ENCODE peak calls at places on chromosomes 1 and 21, in eight cellular contexts. G is choroid plexus epithelial cell, U is psoas muscle, O is GM12865, B is lower leg skin, R is GM13977, I is breast epithelium, A is ovary. C is an unnamed sample.

GRCh38 chr1:202852163-202852904 is 36.6 kb downstream of the RABIF start:
- DNase-seq in G (peak; percentile 84), U (no peak), I (no peak), A (no peak), B (no peak), R (peak; percentile 72), O (peak; percentile 51), C (no peak)

GRCh38 chr1:205505791-205506190 is 1.3 kb downstream of the CDK18 start:
- DNase-seq in U (peak; percentile 67), O (no peak), I (peak; percentile 72), G (no peak), R (no peak), A (peak; percentile 58), B (no peak), C (no peak)

GRCh38 chr21:39377444-39378050 is 28.7 kb upstream of the HMGN1 start:
- DNase-seq in A (no peak), O (no peak), U (no peak), R (no peak), G (no peak), B (no peak), I (no peak), C (no peak)

GRCh38 chr1:29383972-29384371 is 147.7 kb downstream of the PTPRU start:
- DNase-seq in U (no peak), I (no peak), R (no peak), B (no peak), O (no peak), A (no peak), G (peak; percentile 33), C (no peak)

GRCh38 chr21:39182484-39183271 is 573 bp downstream of the PSMG1 start:
- DNase-seq in G (peak; percentile 35), I (no peak), A (no peak), O (no peak), U (no peak), R (no peak), B (no peak), C (no peak)

GRCh38 chr1:244834596-244835275 is 722 bp upstream of the COX20 start:
- DNase-seq in B (peak; percentile 97), U (no peak), A (no peak), R (peak; percentile 92), I (peak; percentile 82), O (peak; percentile 98), G (peak; percentile 92), C (peak; percentile 55)

GRCh38 chr1:64664287-64664686 is 80.6 kb upstream of the RAVER2 start:
- DNase-seq in B (no peak), R (no peak), G (no peak), U (no peak), O (no peak), I (no peak), A (no peak), C (no peak)

GRCh38 chr1:214418380-214418779 is 133.0 kb downstream of the PTPN14 start:
- DNase-seq in U (no peak), I (no peak), G (no peak), B (no peak), A (no peak), O (no peak), R (no peak), C (no peak)

GRCh38 chr1:100760511-100760910 is 41.0 kb downstream of the VCAM1 start:
- DNase-seq in B (no peak), G (no peak), A (no peak), R (no peak), U (no peak), I (no peak), O (no peak), C (no peak)

GRCh38 chr1:43222876-43223275 is 46.9 kb upstream of the TMEM125 start:
- DNase-seq in R (no peak), U (no peak), O (no peak), A (no peak), G (no peak), B (no peak), I (no peak), C (no peak)

GRCh38 chr21:42672699-42673458 is 19.5 kb downstream of the PDE9A start:
- DNase-seq in A (no peak), G (peak; percentile 62), R (no peak), U (no peak), I (no peak), O (no peak), B (no peak), C (no peak)

GRCh38 chr1:56508523-56508983 is 70.8 kb downstream of the PLPP3 start:
- DNase-seq in R (no peak), B (peak; percentile 94), I (no peak), G (peak; percentile 67), U (peak; percentile 76), A (no peak), O (no peak), C (no peak)

GRCh38 chr1:98903261-98903660 is 101.4 kb downstream of the PLPPR5 start:
- DNase-seq in A (no peak), R (no peak), G (peak; percentile 92), U (no peak), I (no peak), B (no peak), O (no peak), C (no peak)

GRCh38 chr1:156748670-156749428 is 2.6 kb downstream of the HDGF start:
- DNase-seq in A (peak; percentile 72), O (peak; percentile 63), U (peak; percentile 84), G (peak; percentile 41), I (peak; percentile 48), R (no peak), B (peak; percentile 93), C (no peak)

DNA sequence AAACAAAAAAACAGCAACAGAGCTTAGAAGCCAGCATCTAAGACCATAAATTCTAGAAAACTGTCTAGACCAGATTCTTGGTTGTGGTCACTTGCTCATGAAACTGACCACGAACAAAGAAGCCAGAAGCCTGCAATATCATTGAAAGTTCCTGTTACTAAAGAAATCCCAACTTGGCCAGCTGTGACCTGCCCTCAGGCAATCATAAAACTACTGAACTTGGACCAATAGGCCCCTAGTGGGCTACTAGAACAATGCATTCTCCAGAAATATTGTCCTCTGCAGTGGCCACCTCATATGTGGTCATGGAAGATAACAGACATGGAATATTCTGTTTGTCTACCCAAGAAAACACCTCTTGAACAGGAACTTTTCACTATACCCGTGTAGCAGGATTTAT is 87.7 kb downstream of the SPATA17 start:
- DNase-seq in B (no peak), U (no peak), G (no peak), A (no peak), I (no peak), O (peak; percentile 6), R (no peak), C (no peak)
- TF ChIP-seq CTCF in B (no peak), U (no peak), G (peak; percentile 24), A (no peak), I (no peak), O (peak; percentile 5), R (no peak), C (no peak)

GRCh38 chr1:218473527-218473926 is 128.4 kb downstream of the TGFB2 start:
- DNase-seq in O (no peak), R (no peak), G (peak; percentile 90), A (no peak), U (no peak), I (no peak), B (no peak), C (no peak)

GRCh38 chr1:218476385-218476784 is 131.2 kb downstream of the TGFB2 start:
- DNase-seq in G (peak; percentile 96), A (no peak), R (no peak), O (no peak), I (no peak), U (no peak), B (no peak), C (no peak)

GRCh38 chr1:218475699-218476098 is 130.6 kb downstream of the TGFB2 start:
- DNase-seq in G (no peak), B (no peak), R (no peak), I (no peak), A (no peak), U (no peak), O (no peak), C (no peak)

GRCh38 chr1:218474089-218474488 is 129.0 kb downstream of the TGFB2 start:
- DNase-seq in A (no peak), O (no peak), U (no peak), G (no peak), R (no peak), I (no peak), B (no peak), C (no peak)

GRCh38 chr1:218475275-218475674 is 130.1 kb downstream of the TGFB2 start:
- DNase-seq in B (no peak), I (no peak), G (peak; percentile 73), A (no peak), O (no peak), R (no peak), U (no peak), C (no peak)
- TF ChIP-seq CTCF in B (no peak), I (no peak), G (no peak), A (no peak), O (no peak), R (no peak), U (no peak), C (no peak)

GRCh38 chr1:223708001-223708359 is 4.4 kb upstream of the CAPN2 start:
- DNase-seq in U (no peak), I (peak; percentile 47), A (no peak), G (no peak), R (no peak), B (no peak), O (no peak), C (no peak)
- TF ChIP-seq CTCF in U (no peak), I (peak; percentile 46), A (no peak), G (peak; percentile 26), R (no peak), B (no peak), O (no peak), C (no peak)

GRCh38 chr1:209354840-209355165 is 228.7 kb upstream of the CAMK1G start:
- DNase-seq in O (no peak), U (no peak), G (no peak), A (no peak), I (no peak), B (no peak), R (no peak), C (no peak)

GRCh38 chr1:209354111-209354839 is 229.2 kb upstream of the CAMK1G start:
- DNase-seq in G (peak; percentile 96), O (peak; percentile 80), R (peak; percentile 56), A (peak; percentile 36), U (peak; percentile 67), B (peak; percentile 88), I (peak; percentile 81), C (peak; percentile 56)

GRCh38 chr1:209353097-209353496 is 230.4 kb upstream of the CAMK1G start:
- DNase-seq in U (no peak), O (no peak), A (no peak), G (no peak), B (no peak), I (no peak), R (no peak), C (no peak)

GRCh38 chr1:209355415-209355814 is 228.1 kb upstream of the CAMK1G start:
- DNase-seq in G (no peak), B (no peak), R (no peak), U (no peak), O (no peak), I (peak; percentile 38), A (no peak), C (no peak)

DNA sequence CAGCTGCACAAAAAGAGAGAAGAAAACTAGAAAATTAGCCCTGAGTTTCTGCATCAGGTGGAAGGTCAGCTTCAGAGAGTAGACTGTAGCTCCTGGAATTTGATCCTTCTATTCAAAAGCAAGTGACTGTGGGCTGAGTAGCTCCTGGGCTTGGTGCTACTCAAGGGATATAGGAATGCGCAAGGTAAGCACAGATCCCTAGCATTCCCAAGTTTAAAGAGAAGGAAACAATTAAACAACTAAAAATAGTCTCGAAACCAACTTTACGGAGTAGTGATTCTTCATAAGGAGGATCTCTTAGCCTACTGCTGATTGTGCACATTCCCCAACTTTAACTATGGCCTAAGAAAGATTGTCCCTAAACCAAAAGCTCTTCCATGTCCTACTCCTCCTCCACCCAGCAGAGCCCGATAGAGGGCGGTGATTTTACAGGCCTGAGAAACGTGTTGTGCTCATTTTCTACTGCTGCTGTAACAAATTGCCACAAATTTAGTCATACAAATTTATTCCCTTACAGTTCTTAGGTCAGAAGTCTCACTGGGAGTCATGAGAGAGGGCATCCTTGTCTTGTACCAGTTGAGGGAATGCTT is 226.5 kb upstream of the CAMK1G start:
- DNase-seq in R (no peak), I (no peak), A (no peak), G (no peak), B (no peak), U (no peak), O (no peak), C (no peak)
- TF ChIP-seq CTCF in R (no peak), I (no peak), A (no peak), G (no peak), B (no peak), U (no peak), O (no peak), C (no peak)

C was measured in omental fat pad.